ENCODE peak calls at places on chromosomes 12 and 14, in eight cellular contexts. K is uterus; F is heart left ventricle; U is GM23248; B is CD4-positive, CD25-positive, alpha-beta regulatory T cell; C is H1; L is fibroblast of lung; Y is mammary epithelial cell. Z is an unnamed sample.
A peak's percentile ranks its signal among the peaks of the same experiment; 100 is the strongest.

GRCh38 chr14:100375273-100375962 is 52.3 kb downstream of the SLC25A47 start:
- DNase-seq in C (peak; percentile 49), Y (peak; percentile 84), L (peak; percentile 97), F (peak; percentile 86), U (peak; percentile 96), B (no peak), K (peak; percentile 73), Z (peak; percentile 89)

GRCh38 chr14:70884595-70885342 is 22.5 kb upstream of the PCNX1 start:
- DNase-seq in C (no peak), K (no peak), L (peak; percentile 23), B (no peak), F (no peak), U (no peak), Y (peak; percentile 65), Z (no peak)

GRCh38 chr12:50353404-50353803 is 43.0 kb downstream of the FAM186A start:
- DNase-seq in B (no peak), Y (no peak), F (no peak), L (no peak), U (no peak), C (no peak), K (no peak), Z (no peak)

GRCh38 chr14:20421267-20421666 is 8.0 kb upstream of the TEP1 start:
- DNase-seq in L (no peak), F (no peak), Y (no peak), K (no peak), B (no peak), C (no peak), U (no peak), Z (no peak)

GRCh38 chr12:58081488-58081887 is 140.1 kb downstream of the ATP23 start:
- DNase-seq in B (no peak), Y (peak; percentile 49), F (no peak), K (no peak), U (no peak), L (no peak), C (no peak), Z (no peak)

GRCh38 chr14:106877527-106877926 is 1351.1 kb downstream of the TMEM121 start:
- DNase-seq in K (no peak), L (no peak), B (no peak), F (no peak), Y (no peak), C (no peak), U (no peak), Z (no peak)

GRCh38 chr12:28893365-28893764 is 255.7 kb upstream of the FAR2 start:
- DNase-seq in B (no peak), Y (no peak), F (no peak), L (no peak), K (no peak), U (peak; percentile 58), C (no peak), Z (no peak)

GRCh38 chr12:94172973-94173372 is 24.6 kb downstream of the PLXNC1 start:
- DNase-seq in U (peak; percentile 97), B (no peak), C (no peak), F (no peak), K (no peak), L (peak; percentile 91), Y (peak; percentile 69), Z (peak; percentile 69)

GRCh38 chr14:95044463-95045254 is 112.7 kb downstream of the DICER1 start:
- DNase-seq in F (no peak), C (no peak), U (no peak), K (peak; percentile 7), L (no peak), Y (no peak), B (no peak), Z (no peak)

GRCh38 chr12:25698782-25699181 is 145.7 kb upstream of the LMNTD1 start:
- DNase-seq in U (peak; percentile 45), K (no peak), C (no peak), B (no peak), F (no peak), Y (peak; percentile 54), L (peak; percentile 36), Z (no peak)

GRCh38 chr14:34059925-34060746 is 109.3 kb upstream of the EGLN3 start:
- DNase-seq in K (peak; percentile 82), U (peak; percentile 90), C (no peak), L (peak; percentile 79), F (peak; percentile 84), Y (peak; percentile 71), B (no peak), Z (peak; percentile 77)

GRCh38 chr12:68821357-68822188 is 13.6 kb downstream of the MDM2 start:
- DNase-seq in K (no peak), L (no peak), Y (no peak), F (no peak), U (no peak), C (no peak), B (no peak), Z (no peak)

GRCh38 chr12:31518680-31519227 is 72.2 kb downstream of the DENND5B start:
- DNase-seq in C (peak; percentile 64), F (no peak), U (peak; percentile 99), B (no peak), L (peak; percentile 100), Y (peak; percentile 97), K (peak; percentile 34), Z (peak; percentile 92)

GRCh38 chr12:12877145-12877544 is 14.2 kb upstream of the GPRC5A start:
- DNase-seq in C (no peak), Y (no peak), F (no peak), K (no peak), U (no peak), L (no peak), B (no peak), Z (no peak)

GRCh38 chr12:130053641-130054040 is 108.6 kb upstream of the FZD10 start:
- DNase-seq in C (no peak), K (no peak), L (no peak), F (no peak), B (no peak), U (no peak), Y (no peak), Z (no peak)

GRCh38 chr14:77376380-77376770 is 519 bp downstream of the TMED8 start:
- DNase-seq in F (peak; percentile 24), B (peak; percentile 3), Y (no peak), L (peak; percentile 7), K (peak; percentile 21), U (peak; percentile 56), C (no peak), Z (peak; percentile 0)

GRCh38 chr12:64181504-64182291 is 40.4 kb downstream of the KICS2 start:
- DNase-seq in L (peak; percentile 99), C (no peak), U (peak; percentile 98), K (peak; percentile 45), F (peak; percentile 40), Y (peak; percentile 98), B (no peak), Z (peak; percentile 83)

GRCh38 chr12:30930238-30931010 is 3.9 kb downstream of the TSPAN11 start:
- DNase-seq in L (no peak), U (no peak), K (no peak), Y (no peak), B (no peak), F (no peak), C (no peak), Z (no peak)

GRCh38 chr12:51907864-51908425 is 641 bp downstream of the ACVRL1 start:
- DNase-seq in Y (no peak), K (no peak), F (peak; percentile 13), L (no peak), B (no peak), C (no peak), U (no peak), Z (no peak)

GRCh38 chr14:60655114-60655897 is 6.0 kb upstream of the SIX1 start:
- DNase-seq in K (no peak), C (no peak), L (no peak), U (no peak), B (no peak), Y (no peak), F (no peak), Z (no peak)
- H3K27me3 ChIP-seq in K (peaks cover 13% of the 10 kb centered on the region), C (peaks cover 95% of the 10 kb centered on the region), L (peaks cover 44% of the 10 kb centered on the region), U (peaks cover 29% of the 10 kb centered on the region), B (peaks cover 51% of the 10 kb centered on the region), Y (peaks cover 22% of the 10 kb centered on the region), F (peaks cover 100% of the 10 kb centered on the region), Z (no peaks in the 10 kb centered on the region)

DNA sequence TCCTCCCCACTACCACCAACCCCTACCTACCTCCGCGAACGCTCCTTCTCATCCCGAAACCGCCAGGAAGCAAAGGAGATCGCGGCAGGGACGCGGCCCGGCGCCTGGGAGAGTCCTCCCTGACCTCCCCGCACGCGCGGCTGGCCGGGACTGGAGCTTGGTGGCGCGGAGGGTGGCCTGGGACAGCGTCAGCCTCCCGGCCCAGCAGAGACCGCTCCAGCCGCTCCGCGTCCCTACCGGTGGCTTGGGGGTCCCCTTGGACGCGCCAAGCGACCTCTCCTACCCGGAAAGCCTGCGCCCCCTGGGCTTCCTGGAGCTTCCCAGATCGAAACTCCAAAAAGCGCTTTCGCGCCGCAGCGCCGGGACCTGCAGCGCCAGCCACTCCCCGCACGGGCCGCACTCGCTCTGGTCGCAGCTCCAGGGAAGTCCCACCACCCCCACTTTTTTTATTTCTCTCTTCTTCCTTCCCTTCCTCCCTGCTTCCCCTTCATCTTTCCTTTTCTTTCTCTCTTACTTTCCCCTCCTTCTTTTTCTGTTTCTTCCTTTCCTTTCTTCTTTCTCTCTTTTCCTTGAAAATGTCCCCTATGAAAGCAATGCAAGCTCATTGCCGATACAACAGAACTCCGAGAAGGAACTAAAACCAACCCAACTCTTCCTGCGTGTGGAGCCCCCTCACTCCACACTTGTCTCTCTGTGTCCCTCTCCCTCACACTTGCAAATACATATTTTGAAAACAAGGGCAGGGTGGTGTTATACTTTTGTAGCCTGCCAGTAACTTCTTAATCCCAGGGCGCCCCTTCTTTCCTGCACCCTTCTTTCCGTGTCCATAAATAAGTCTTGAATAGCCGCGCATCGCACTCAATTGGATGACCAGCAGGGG is 3.8 kb downstream of the DIO3 start:
- DNase-seq in F (no peak), U (no peak), C (no peak), Y (no peak), B (no peak), K (no peak), L (no peak), Z (no peak)
- H3K27me3 ChIP-seq in F (peaks cover 80% of the 10 kb centered on the region), U (peaks cover 78% of the 10 kb centered on the region), C (peaks cover 79% of the 10 kb centered on the region), Y (peaks cover 39% of the 10 kb centered on the region), B (peaks cover 8% of the 10 kb centered on the region), K (peaks cover 17% of the 10 kb centered on the region), L (peaks cover 32% of the 10 kb centered on the region), Z (peaks cover 35% of the 10 kb centered on the region)

GRCh38 chr12:125324861-125325260 is 259.6 kb downstream of the AACS start:
- DNase-seq in B (no peak), U (no peak), F (no peak), L (no peak), C (no peak), Y (no peak), K (no peak), Z (no peak)

GRCh38 chr12:125331342-125332052 is 266.3 kb downstream of the AACS start:
- DNase-seq in B (no peak), F (no peak), C (no peak), U (peak; percentile 18), L (no peak), K (no peak), Y (no peak), Z (no peak)

GRCh38 chr12:125330645-125331341 is 265.6 kb downstream of the AACS start:
- DNase-seq in Y (peak; percentile 27), B (no peak), F (peak; percentile 72), K (peak; percentile 22), U (peak; percentile 64), C (no peak), L (peak; percentile 37), Z (peak; percentile 69)

GRCh38 chr12:125332900-125333299 is 267.7 kb downstream of the AACS start:
- DNase-seq in K (no peak), L (no peak), Y (no peak), C (no peak), F (no peak), B (no peak), U (no peak), Z (no peak)

GRCh38 chr12:125329239-125330238 is 264.3 kb downstream of the AACS start:
- DNase-seq in Y (no peak), F (no peak), C (no peak), B (no peak), K (no peak), L (peak; percentile 17), U (no peak), Z (peak; percentile 45)
- H3K27me3 ChIP-seq in Y (no peaks in the 10 kb centered on the region), F (peaks cover 45% of the 10 kb centered on the region), C (no peaks in the 10 kb centered on the region), B (no peaks in the 10 kb centered on the region), K (no peaks in the 10 kb centered on the region), L (no peaks in the 10 kb centered on the region), U (no peaks in the 10 kb centered on the region), Z (no peaks in the 10 kb centered on the region)

GRCh38 chr12:132614029-132614428 is 3.6 kb upstream of the LRCOL1 start:
- DNase-seq in L (no peak), U (no peak), C (no peak), Y (no peak), F (no peak), B (no peak), K (no peak), Z (no peak)
- H3K27me3 ChIP-seq in L (peaks cover 35% of the 10 kb centered on the region), U (peaks cover 49% of the 10 kb centered on the region), C (peaks cover 84% of the 10 kb centered on the region), Y (peaks cover 18% of the 10 kb centered on the region), F (peaks cover 59% of the 10 kb centered on the region), B (peaks cover 18% of the 10 kb centered on the region), K (peaks cover 10% of the 10 kb centered on the region), Z (peaks cover 42% of the 10 kb centered on the region)

Z was measured in MG63.